ENCODE peak calls at places on chromosomes 11 and 22, in eight cellular contexts. I is brain microvascular endothelial cell, F is SK-N-SH, L is uterus, D is Panc1, X is body of pancreas, E is hepatocyte, C is caudate nucleus. U is an unnamed sample.

GRCh38 chr11:17014774-17015638 is 792 bp upstream of the PLEKHA7 start:
- DNase-seq in X (peak; percentile 45), D (no peak), F (peak; percentile 82), L (no peak), I (peak; percentile 45), C (no peak), E (peak; percentile 72), U (peak; percentile 21)

GRCh38 chr22:49015993-49016908 is 811.4 kb downstream of the BRD1 start:
- DNase-seq in X (no peak), I (no peak), D (no peak), E (no peak), C (no peak), F (peak; percentile 34), L (peak; percentile 29), U (no peak)

GRCh38 chr11:128467610-128468041 is 119.7 kb downstream of the ETS1 start:
- DNase-seq in D (peak; percentile 92), I (peak; percentile 100), C (no peak), F (no peak), X (no peak), L (peak; percentile 58), E (peak; percentile 70), U (no peak)

GRCh38 chr22:35065796-35066218 is at the start of gene ISX:
- DNase-seq in X (no peak), I (no peak), E (peak; percentile 86), C (no peak), L (no peak), F (no peak), D (no peak), U (no peak)

GRCh38 chr11:73197348-73197747 is 20.7 kb upstream of the P2RY2 start:
- DNase-seq in E (no peak), D (no peak), C (no peak), X (no peak), F (no peak), I (no peak), L (no peak), U (no peak)

GRCh38 chr11:30488304-30488998 is 97.7 kb downstream of the MPPED2 start:
- DNase-seq in F (peak; percentile 42), C (no peak), E (peak; percentile 80), L (no peak), I (peak; percentile 47), D (no peak), X (peak; percentile 70), U (no peak)

GRCh38 chr11:27242591-27242990 is 120.4 kb downstream of the CCDC34 start:
- DNase-seq in E (no peak), L (no peak), F (no peak), X (no peak), I (peak; percentile 59), C (no peak), D (no peak), U (no peak)

GRCh38 chr11:47955356-47955755 is 25.0 kb upstream of the PTPRJ start:
- DNase-seq in C (no peak), E (no peak), F (no peak), L (no peak), D (no peak), X (no peak), I (no peak), U (no peak)

GRCh38 chr11:96607890-96608558 is 218.2 kb downstream of the JRKL start:
- DNase-seq in C (no peak), L (no peak), F (no peak), D (no peak), E (no peak), I (no peak), X (no peak), U (no peak)

GRCh38 chr22:48423481-48423901 is 1404.2 kb downstream of the BRD1 start:
- DNase-seq in E (no peak), I (peak; percentile 1), D (no peak), F (no peak), X (no peak), L (no peak), C (no peak), U (no peak)

GRCh38 chr22:43094551-43094950 is 5.4 kb upstream of the TTLL1 start:
- DNase-seq in X (no peak), E (no peak), C (no peak), L (no peak), I (no peak), D (no peak), F (no peak), U (no peak)

GRCh38 chr11:27991731-27992130 is 116.2 kb downstream of the KIF18A start:
- DNase-seq in I (no peak), F (no peak), D (no peak), C (no peak), L (no peak), X (no peak), E (no peak), U (no peak)

GRCh38 chr22:28346308-28346707 is 333.3 kb downstream of the TTC28 start:
- DNase-seq in E (no peak), D (no peak), X (no peak), I (no peak), F (no peak), L (no peak), C (no peak), U (no peak)

GRCh38 chr11:99370557-99371200 is 349.9 kb downstream of the CNTN5 start:
- DNase-seq in I (peak; percentile 70), C (no peak), X (peak; percentile 19), D (no peak), L (no peak), F (no peak), E (peak; percentile 55), U (peak; percentile 55)

GRCh38 chr11:88193278-88193677 is 18.0 kb upstream of the RAB38 start:
- DNase-seq in L (no peak), D (no peak), E (no peak), I (no peak), X (no peak), C (no peak), F (no peak), U (no peak)

GRCh38 chr11:17639091-17639490 is 80.3 kb upstream of the MYOD1 start:
- DNase-seq in L (no peak), D (no peak), I (no peak), X (no peak), C (no peak), E (no peak), F (peak; percentile 4), U (no peak)

GRCh38 chr22:17257091-17257490 is 37.9 kb upstream of the ADA2 start:
- DNase-seq in X (no peak), I (no peak), L (no peak), E (no peak), F (no peak), C (no peak), D (no peak), U (no peak)

GRCh38 chr22:39152024-39152510 is 413 bp downstream of the CBX7 start:
- DNase-seq in X (no peak), L (no peak), I (no peak), D (no peak), C (no peak), E (no peak), F (no peak), U (no peak)

GRCh38 chr22:29216011-29216872 is 10.5 kb downstream of the EMID1 start:
- DNase-seq in E (no peak), X (no peak), C (no peak), D (no peak), I (no peak), L (no peak), F (peak; percentile 17), U (peak; percentile 49)

GRCh38 chr11:126398721-126399120 is 43.2 kb downstream of the ST3GAL4 start:
- DNase-seq in X (no peak), C (no peak), F (no peak), L (no peak), I (no peak), D (no peak), E (no peak), U (no peak)

GRCh38 chr11:113862430-113862829 is 12.9 kb downstream of the USP28 start:
- DNase-seq in X (no peak), D (no peak), I (peak; percentile 43), L (no peak), C (no peak), F (no peak), E (no peak), U (no peak)

DNA sequence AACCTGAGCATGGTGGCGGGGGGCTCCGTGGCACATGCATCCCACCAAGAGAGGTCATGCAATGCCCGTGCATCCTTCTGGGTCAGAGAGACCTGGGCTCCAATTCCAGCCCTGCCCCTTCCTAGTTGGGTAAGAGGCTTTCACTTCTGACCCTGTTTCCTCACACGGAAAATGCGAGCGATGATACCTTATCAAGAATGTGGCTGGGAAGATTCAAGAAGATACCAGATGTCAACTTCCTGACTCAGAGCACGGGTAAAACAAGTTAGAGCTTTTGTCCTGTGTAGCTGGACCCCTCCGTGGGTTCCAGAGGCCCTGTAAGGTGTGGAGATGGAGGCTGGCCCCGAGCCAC is 8.7 kb upstream of the DGKZ start:
- DNase-seq in E (no peak), I (peak; percentile 24), X (no peak), F (no peak), D (no peak), L (no peak), C (no peak), U (no peak)
- H3K27ac ChIP-seq in E (peak overlapping the region; percentile 68), I (no peak overlapping the region), X (peak overlapping the region; percentile 4), F (no peak overlapping the region), D (no peak overlapping the region), L (peak overlapping the region; percentile 66), C (peak overlapping the region; percentile 90), U (peak overlapping the region; percentile 11)

DNA sequence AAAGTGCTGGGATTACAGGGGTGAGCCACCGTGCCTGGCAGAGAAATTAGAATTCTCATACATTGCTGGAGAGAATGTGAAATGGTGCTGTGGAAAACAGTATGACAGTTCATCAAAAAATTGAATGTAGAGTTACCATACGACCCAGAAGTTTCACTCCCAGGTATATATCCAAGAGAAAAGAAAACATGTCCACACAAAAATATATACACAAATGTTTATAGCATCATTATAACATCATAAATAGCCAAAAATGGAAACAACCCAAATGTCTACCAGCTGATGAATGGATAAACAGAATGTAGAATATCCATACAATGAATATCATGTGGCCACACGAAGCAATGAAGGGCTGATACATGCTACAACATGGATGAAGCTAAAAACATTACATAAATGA is 34.6 kb downstream of the MED15 start:
- DNase-seq in L (no peak), E (no peak), I (no peak), X (no peak), F (no peak), C (no peak), D (no peak), U (no peak)
- H3K27ac ChIP-seq in L (no peak overlapping the region), E (no peak overlapping the region), I (no peak overlapping the region), X (no peak overlapping the region), F (no peak overlapping the region), C (no peak overlapping the region), D (no peak overlapping the region), U (no peak overlapping the region)

GRCh38 chr11:58829736-58830135 is 14.8 kb downstream of the GLYATL2 start:
- DNase-seq in X (no peak), D (no peak), I (peak; percentile 9), C (no peak), F (no peak), L (no peak), E (no peak), U (no peak)
- H3K27ac ChIP-seq in X (no peak overlapping the region), D (no peak overlapping the region), I (no peak overlapping the region), C (no peak overlapping the region), F (no peak overlapping the region), L (no peak overlapping the region), E (no peak overlapping the region), U (no peak overlapping the region)

DNA sequence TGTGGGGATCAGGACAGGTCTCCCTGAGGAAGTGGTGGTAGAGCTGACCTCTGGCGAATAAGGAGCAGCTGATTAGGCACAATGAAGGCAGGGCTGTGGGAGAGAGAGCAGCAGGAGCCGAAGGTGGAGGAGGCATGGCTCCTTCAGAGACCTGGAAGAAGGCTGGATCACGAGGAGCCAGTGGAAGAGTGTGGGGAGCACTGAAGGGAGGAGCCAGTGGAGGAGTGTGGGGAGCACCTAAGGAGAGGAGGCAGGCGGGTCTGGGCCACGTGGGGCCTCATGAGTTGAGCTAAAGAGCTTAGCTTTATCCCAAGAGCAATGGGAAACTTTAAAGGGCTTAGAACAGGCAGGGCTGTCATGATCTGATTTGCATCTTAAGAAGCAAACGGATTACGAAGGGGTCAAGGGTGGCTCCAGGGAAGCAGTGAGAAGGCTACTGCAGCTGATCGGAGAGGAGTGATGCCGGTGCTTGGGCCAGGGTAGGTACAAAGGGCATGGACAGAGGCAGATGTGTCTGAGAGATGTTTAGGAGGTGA is 44.9 kb upstream of the EIF3D start:
- DNase-seq in E (no peak), D (no peak), L (no peak), X (no peak), C (no peak), F (no peak), I (no peak), U (no peak)
- H3K27ac ChIP-seq in E (no peak overlapping the region), D (no peak overlapping the region), L (no peak overlapping the region), X (no peak overlapping the region), C (no peak overlapping the region), F (no peak overlapping the region), I (no peak overlapping the region), U (no peak overlapping the region)

U was measured in thyroid gland.